ENCODE peak calls at places on chromosomes 3 and 15, in nine cellular contexts. One of them, this sample, is unnamed.
A peak's percentile ranks its signal among the peaks of the same experiment; 100 is the strongest.

GRCh38 chr3:102036015-102036414 is 186.7 kb downstream of the NFKBIZ start:
- DNase-seq in BJ: no peak
- DNase-seq in thyroid gland: no peak
- DNase-seq in A549: no peak
- DNase-seq in GM12865: peak; percentile 60
- DNase-seq in Panc1: no peak
- DNase-seq in heart right ventricle: no peak
- DNase-seq in fibroblast of pulmonary artery: no peak
- DNase-seq in cardiac fibroblast: no peak
- DNase-seq in this sample: no peak

GRCh38 chr3:52452126-52452525 is 1.7 kb downstream of the TNNC1 start:
- DNase-seq in BJ: no peak
- DNase-seq in thyroid gland: no peak
- DNase-seq in A549: no peak
- DNase-seq in GM12865: no peak
- DNase-seq in Panc1: no peak
- DNase-seq in heart right ventricle: no peak
- DNase-seq in fibroblast of pulmonary artery: no peak
- DNase-seq in cardiac fibroblast: no peak
- DNase-seq in this sample: no peak

GRCh38 chr15:60328852-60329443 is 68.8 kb downstream of the ANXA2 start:
- DNase-seq in BJ: no peak
- DNase-seq in thyroid gland: peak; percentile 9
- DNase-seq in A549: peak; percentile 47
- DNase-seq in GM12865: peak; percentile 43
- DNase-seq in Panc1: no peak
- DNase-seq in heart right ventricle: no peak
- DNase-seq in fibroblast of pulmonary artery: peak; percentile 57
- DNase-seq in cardiac fibroblast: peak; percentile 61
- DNase-seq in this sample: no peak

GRCh38 chr15:69217381-69217780 is 56.9 kb downstream of the GLCE start:
- DNase-seq in BJ: no peak
- DNase-seq in thyroid gland: no peak
- DNase-seq in A549: no peak
- DNase-seq in GM12865: peak; percentile 24
- DNase-seq in Panc1: no peak
- DNase-seq in heart right ventricle: no peak
- DNase-seq in fibroblast of pulmonary artery: no peak
- DNase-seq in cardiac fibroblast: no peak
- DNase-seq in this sample: no peak

GRCh38 chr3:26345613-26346012 is 277.0 kb upstream of the LRRC3B start:
- DNase-seq in BJ: no peak
- DNase-seq in thyroid gland: no peak
- DNase-seq in A549: no peak
- DNase-seq in GM12865: no peak
- DNase-seq in Panc1: no peak
- DNase-seq in heart right ventricle: no peak
- DNase-seq in fibroblast of pulmonary artery: no peak
- DNase-seq in cardiac fibroblast: no peak
- DNase-seq in this sample: no peak

GRCh38 chr3:33869977-33870376 is 71.5 kb downstream of the PDCD6IP start:
- DNase-seq in BJ: no peak
- DNase-seq in thyroid gland: no peak
- DNase-seq in A549: no peak
- DNase-seq in GM12865: no peak
- DNase-seq in Panc1: no peak
- DNase-seq in heart right ventricle: peak; percentile 24
- DNase-seq in fibroblast of pulmonary artery: no peak
- DNase-seq in cardiac fibroblast: no peak
- DNase-seq in this sample: no peak

GRCh38 chr15:31151301-31152233 is 50.0 kb upstream of the TRPM1 start:
- DNase-seq in BJ: no peak
- DNase-seq in thyroid gland: no peak
- DNase-seq in A549: no peak
- DNase-seq in GM12865: no peak
- DNase-seq in Panc1: no peak
- DNase-seq in heart right ventricle: no peak
- DNase-seq in fibroblast of pulmonary artery: no peak
- DNase-seq in cardiac fibroblast: no peak
- DNase-seq in this sample: no peak

GRCh38 chr3:43686700-43687498 is 3.8 kb upstream of the ABHD5 start:
- DNase-seq in BJ: no peak
- DNase-seq in thyroid gland: no peak
- DNase-seq in A549: no peak
- DNase-seq in GM12865: no peak
- DNase-seq in Panc1: no peak
- DNase-seq in heart right ventricle: no peak
- DNase-seq in fibroblast of pulmonary artery: no peak
- DNase-seq in cardiac fibroblast: no peak
- DNase-seq in this sample: no peak

GRCh38 chr3:144553301-144553700 is 581.7 kb downstream of the DIPK2A start:
- DNase-seq in BJ: no peak
- DNase-seq in thyroid gland: no peak
- DNase-seq in A549: no peak
- DNase-seq in GM12865: no peak
- DNase-seq in Panc1: no peak
- DNase-seq in heart right ventricle: no peak
- DNase-seq in fibroblast of pulmonary artery: no peak
- DNase-seq in cardiac fibroblast: no peak
- DNase-seq in this sample: no peak

GRCh38 chr15:47206358-47206978 is 510.8 kb upstream of the SEMA6D start:
- DNase-seq in BJ: no peak
- DNase-seq in thyroid gland: peak; percentile 37
- DNase-seq in A549: no peak
- DNase-seq in GM12865: no peak
- DNase-seq in Panc1: no peak
- DNase-seq in heart right ventricle: no peak
- DNase-seq in fibroblast of pulmonary artery: no peak
- DNase-seq in cardiac fibroblast: no peak
- DNase-seq in this sample: no peak

GRCh38 chr3:149042766-149043386 is 43.5 kb downstream of the HLTF start:
- DNase-seq in BJ: peak; percentile 26
- DNase-seq in thyroid gland: no peak
- DNase-seq in A549: no peak
- DNase-seq in GM12865: peak; percentile 50
- DNase-seq in Panc1: no peak
- DNase-seq in heart right ventricle: no peak
- DNase-seq in fibroblast of pulmonary artery: peak; percentile 61
- DNase-seq in cardiac fibroblast: peak; percentile 77
- DNase-seq in this sample: peak; percentile 35

GRCh38 chr15:79724312-79724711 is 172.5 kb downstream of the MTHFS start:
- DNase-seq in BJ: no peak
- DNase-seq in thyroid gland: no peak
- DNase-seq in A549: no peak
- DNase-seq in GM12865: no peak
- DNase-seq in Panc1: no peak
- DNase-seq in heart right ventricle: no peak
- DNase-seq in fibroblast of pulmonary artery: peak; percentile 73
- DNase-seq in cardiac fibroblast: peak; percentile 63
- DNase-seq in this sample: peak; percentile 30

GRCh38 chr3:151135548-151136337 is 50.3 kb downstream of the MED12L start:
- DNase-seq in BJ: no peak
- DNase-seq in thyroid gland: peak; percentile 70
- DNase-seq in A549: no peak
- DNase-seq in GM12865: peak; percentile 29
- DNase-seq in Panc1: no peak
- DNase-seq in heart right ventricle: no peak
- DNase-seq in fibroblast of pulmonary artery: no peak
- DNase-seq in cardiac fibroblast: no peak
- DNase-seq in this sample: no peak

GRCh38 chr3:161274691-161275298 is 53.7 kb downstream of the NMD3 start:
- DNase-seq in BJ: no peak
- DNase-seq in thyroid gland: peak; percentile 9
- DNase-seq in A549: peak; percentile 39
- DNase-seq in GM12865: peak; percentile 69
- DNase-seq in Panc1: no peak
- DNase-seq in heart right ventricle: no peak
- DNase-seq in fibroblast of pulmonary artery: peak; percentile 74
- DNase-seq in cardiac fibroblast: peak; percentile 78
- DNase-seq in this sample: no peak

GRCh38 chr3:53708001-53708621 is 138.1 kb downstream of the CHDH start:
- DNase-seq in BJ: no peak
- DNase-seq in thyroid gland: peak; percentile 45
- DNase-seq in A549: peak; percentile 47
- DNase-seq in GM12865: no peak
- DNase-seq in Panc1: no peak
- DNase-seq in heart right ventricle: peak; percentile 47
- DNase-seq in fibroblast of pulmonary artery: no peak
- DNase-seq in cardiac fibroblast: no peak
- DNase-seq in this sample: no peak

GRCh38 chr3:152574461-152575079 is 260.4 kb upstream of the P2RY1 start:
- DNase-seq in BJ: no peak
- DNase-seq in thyroid gland: peak; percentile 66
- DNase-seq in A549: peak; percentile 58
- DNase-seq in GM12865: peak; percentile 68
- DNase-seq in Panc1: peak; percentile 13
- DNase-seq in heart right ventricle: peak; percentile 48
- DNase-seq in fibroblast of pulmonary artery: peak; percentile 86
- DNase-seq in cardiac fibroblast: peak; percentile 77
- DNase-seq in this sample: no peak

GRCh38 chr3:69082805-69083204 is 1.9 kb upstream of the ARL6IP5 start:
- DNase-seq in BJ: no peak
- DNase-seq in thyroid gland: peak; percentile 64
- DNase-seq in A549: peak; percentile 43
- DNase-seq in GM12865: peak; percentile 94
- DNase-seq in Panc1: no peak
- DNase-seq in heart right ventricle: no peak
- DNase-seq in fibroblast of pulmonary artery: peak; percentile 68
- DNase-seq in cardiac fibroblast: peak; percentile 89
- DNase-seq in this sample: peak; percentile 92

DNA sequence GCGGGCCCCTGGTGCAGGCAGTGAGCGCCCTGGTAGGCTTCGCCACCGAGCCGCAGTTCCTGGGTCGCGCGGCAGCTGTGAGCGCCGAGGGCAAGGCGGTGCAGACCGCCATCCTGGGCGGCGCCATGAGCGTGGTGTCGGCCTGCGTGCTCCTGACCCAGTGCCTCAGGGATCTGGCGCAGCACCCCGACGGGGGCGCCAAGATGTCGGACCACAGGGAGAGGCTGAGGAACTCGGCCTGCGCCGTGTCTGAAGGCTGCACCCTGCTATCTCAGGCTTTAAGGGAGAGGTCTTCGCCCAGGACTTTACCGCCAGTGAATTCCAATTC is 2.3 kb downstream of the TLNRD1 start:
- DNase-seq in BJ: no peak
- DNase-seq in thyroid gland: no peak
- DNase-seq in A549: no peak
- DNase-seq in GM12865: no peak
- DNase-seq in Panc1: no peak
- DNase-seq in heart right ventricle: peak; percentile 31
- DNase-seq in fibroblast of pulmonary artery: no peak
- DNase-seq in cardiac fibroblast: no peak
- DNase-seq in this sample: no peak
- H3K4me3 ChIP-seq in BJ: peak overlapping the region; percentile 84
- H3K4me3 ChIP-seq in thyroid gland: no peak overlapping the region
- H3K4me3 ChIP-seq in A549: no peak overlapping the region
- H3K4me3 ChIP-seq in GM12865: no peak overlapping the region
- H3K4me3 ChIP-seq in Panc1: peak overlapping the region; percentile 94
- H3K4me3 ChIP-seq in heart right ventricle: peak overlapping the region; percentile 87
- H3K4me3 ChIP-seq in fibroblast of pulmonary artery: peak overlapping the region; percentile 90
- H3K4me3 ChIP-seq in cardiac fibroblast: peak overlapping the region; percentile 80
- H3K4me3 ChIP-seq in this sample: peak overlapping the region; percentile 87

DNA sequence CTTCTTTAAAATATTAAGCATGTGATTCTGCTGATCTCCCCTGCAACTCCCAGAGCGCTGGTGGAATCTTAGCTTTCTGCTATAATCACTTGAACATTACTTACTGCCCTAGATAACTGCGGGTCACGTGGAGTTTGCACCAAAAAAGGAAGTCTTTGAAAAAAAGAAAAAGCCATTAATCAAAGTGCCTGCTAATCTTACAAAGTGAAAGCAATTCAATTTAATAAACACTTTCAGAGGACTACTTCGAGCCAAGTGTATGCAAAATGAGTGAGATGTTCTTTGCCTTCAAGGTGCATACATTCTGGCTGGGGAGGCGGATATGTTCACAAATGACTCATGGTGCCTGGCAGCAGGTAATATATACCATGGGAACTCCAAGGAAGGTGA is 109.9 kb upstream of the GAP43 start:
- DNase-seq in BJ: no peak
- DNase-seq in thyroid gland: no peak
- DNase-seq in A549: no peak
- DNase-seq in GM12865: no peak
- DNase-seq in Panc1: no peak
- DNase-seq in heart right ventricle: no peak
- DNase-seq in fibroblast of pulmonary artery: no peak
- DNase-seq in cardiac fibroblast: no peak
- DNase-seq in this sample: no peak
- H3K4me3 ChIP-seq in BJ: no peak overlapping the region
- H3K4me3 ChIP-seq in thyroid gland: no peak overlapping the region
- H3K4me3 ChIP-seq in A549: peak overlapping the region; percentile 53
- H3K4me3 ChIP-seq in GM12865: peak overlapping the region; percentile 51
- H3K4me3 ChIP-seq in Panc1: no peak overlapping the region
- H3K4me3 ChIP-seq in heart right ventricle: peak overlapping the region; percentile 54
- H3K4me3 ChIP-seq in fibroblast of pulmonary artery: peak overlapping the region; percentile 68
- H3K4me3 ChIP-seq in cardiac fibroblast: peak overlapping the region; percentile 52
- H3K4me3 ChIP-seq in this sample: peak overlapping the region; percentile 53

DNA sequence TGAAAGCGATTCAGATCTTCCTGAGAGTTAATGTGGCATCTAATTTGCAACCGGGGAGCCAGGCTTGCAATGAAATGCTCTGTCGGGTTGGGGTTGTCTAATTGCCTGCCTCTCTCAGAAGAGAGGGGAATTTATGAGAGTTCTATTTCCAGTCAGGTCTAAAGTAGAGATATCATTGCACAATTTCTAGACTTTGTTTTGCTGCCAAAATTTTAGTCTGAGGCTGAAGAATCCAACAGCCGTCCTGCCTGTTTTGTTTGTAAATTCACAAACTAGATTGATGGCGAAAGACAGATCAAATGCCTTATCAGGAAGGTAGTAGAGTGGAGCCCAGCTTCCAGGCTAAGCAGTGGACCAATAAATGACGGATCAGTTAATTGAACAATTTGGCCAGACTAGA is 630 bp downstream of the LIPC start:
- DNase-seq in BJ: peak; percentile 9
- DNase-seq in thyroid gland: peak; percentile 20
- DNase-seq in A549: no peak
- DNase-seq in GM12865: no peak
- DNase-seq in Panc1: no peak
- DNase-seq in heart right ventricle: no peak
- DNase-seq in fibroblast of pulmonary artery: peak; percentile 75
- DNase-seq in cardiac fibroblast: peak; percentile 36
- DNase-seq in this sample: no peak
- H3K4me3 ChIP-seq in BJ: no peak overlapping the region
- H3K4me3 ChIP-seq in thyroid gland: no peak overlapping the region
- H3K4me3 ChIP-seq in A549: no peak overlapping the region
- H3K4me3 ChIP-seq in GM12865: no peak overlapping the region
- H3K4me3 ChIP-seq in Panc1: no peak overlapping the region
- H3K4me3 ChIP-seq in heart right ventricle: no peak overlapping the region
- H3K4me3 ChIP-seq in fibroblast of pulmonary artery: no peak overlapping the region
- H3K4me3 ChIP-seq in cardiac fibroblast: no peak overlapping the region
- H3K4me3 ChIP-seq in this sample: no peak overlapping the region

DNA sequence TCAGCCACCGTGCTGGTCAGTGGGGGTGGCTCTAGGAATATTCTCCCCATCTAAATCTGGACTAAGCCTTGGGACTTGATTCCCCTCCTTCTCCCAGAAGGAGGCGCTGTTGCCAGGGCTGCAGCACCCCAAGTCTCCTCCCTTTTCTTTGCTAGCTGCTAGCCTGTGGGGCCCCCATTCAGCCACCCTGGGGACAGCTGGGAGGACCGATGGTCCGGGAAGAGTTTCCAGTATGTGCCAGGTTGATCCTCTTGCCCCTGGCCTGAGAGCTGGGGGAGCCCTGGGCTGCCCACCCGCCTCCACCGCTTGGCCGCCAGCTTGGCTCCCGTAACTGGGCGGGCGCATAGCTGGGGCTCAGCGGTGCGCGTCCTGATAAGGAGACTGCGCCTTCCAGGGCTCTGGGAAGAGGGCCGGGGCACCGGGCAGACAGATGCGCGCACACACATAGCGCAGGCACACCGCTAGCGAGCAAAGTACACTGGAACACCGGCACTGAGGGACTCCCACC is 4.2 kb downstream of the SMAD6 start:
- DNase-seq in BJ: no peak
- DNase-seq in thyroid gland: peak; percentile 94
- DNase-seq in A549: peak; percentile 61
- DNase-seq in GM12865: no peak
- DNase-seq in Panc1: no peak
- DNase-seq in heart right ventricle: peak; percentile 49
- DNase-seq in fibroblast of pulmonary artery: peak; percentile 68
- DNase-seq in cardiac fibroblast: no peak
- DNase-seq in this sample: no peak
- H3K4me3 ChIP-seq in BJ: peak overlapping the region; percentile 82
- H3K4me3 ChIP-seq in thyroid gland: no peak overlapping the region
- H3K4me3 ChIP-seq in A549: peak overlapping the region; percentile 90
- H3K4me3 ChIP-seq in GM12865: no peak overlapping the region
- H3K4me3 ChIP-seq in Panc1: peak overlapping the region; percentile 97
- H3K4me3 ChIP-seq in heart right ventricle: peak overlapping the region; percentile 79
- H3K4me3 ChIP-seq in fibroblast of pulmonary artery: peak overlapping the region; percentile 90
- H3K4me3 ChIP-seq in cardiac fibroblast: no peak overlapping the region
- H3K4me3 ChIP-seq in this sample: no peak overlapping the region